ENCODE peak calls at places on chromosomes 7 and 10, in four cellular contexts. Z, I, M and A are unnamed samples.

GRCh38 chr10:60718891-60719290 is 59.4 kb upstream of the CDK1 start:
- DNase-seq in Z (peak; percentile 9), M (no peak), I (no peak), A (no peak)

GRCh38 chr10:51269816-51270215 is 195.5 kb downstream of the PRKG1 start:
- DNase-seq in I (no peak), Z (no peak), M (no peak), A (no peak)

GRCh38 chr10:99531696-99532050 is 1.1 kb upstream of the NKX2-3 start:
- DNase-seq in M (no peak), I (no peak), Z (no peak), A (no peak)

GRCh38 chr7:3427957-3428356 is 126.9 kb downstream of the SDK1 start:
- DNase-seq in Z (no peak), I (no peak), M (peak; percentile 66), A (peak; percentile 21)

GRCh38 chr7:151387161-151388006 is 22.5 kb downstream of the WDR86 start:
- DNase-seq in Z (no peak), M (no peak), I (no peak), A (no peak)

GRCh38 chr7:98251251-98251843 is 685 bp downstream of the TECPR1 start:
- DNase-seq in M (peak; percentile 57), Z (no peak), I (peak; percentile 83), A (peak; percentile 63)

GRCh38 chr10:51007781-51008180 is 66.5 kb upstream of the PRKG1 start:
- DNase-seq in Z (peak; percentile 65), I (no peak), M (no peak), A (no peak)

GRCh38 chr7:90832726-90833125 is 236.6 kb downstream of the CDK14 start:
- DNase-seq in M (no peak), I (no peak), Z (no peak), A (no peak)

GRCh38 chr7:83058667-83059066 is 104.0 kb downstream of the PCLO start:
- DNase-seq in I (no peak), M (no peak), Z (no peak), A (no peak)

GRCh38 chr7:158111906-158112570 is 475.6 kb downstream of the PTPRN2 start:
- DNase-seq in Z (no peak), M (no peak), I (no peak), A (no peak)

GRCh38 chr10:132331956-132332749 is at the start of gene LRRC27:
- DNase-seq in M (peak; percentile 98), Z (peak; percentile 96), I (peak; percentile 85), A (peak; percentile 98)

GRCh38 chr7:81503321-81503720 is 266.5 kb downstream of the HGF start:
- DNase-seq in M (no peak), Z (no peak), I (no peak), A (no peak)

GRCh38 chr7:47474937-47475879 is 106.7 kb downstream of the TNS3 start:
- DNase-seq in I (peak; percentile 100), Z (peak; percentile 95), M (peak; percentile 55), A (peak; percentile 18)

GRCh38 chr10:95327367-95327766 is 36.6 kb upstream of the PDLIM1 start:
- DNase-seq in I (no peak), M (no peak), Z (peak; percentile 51), A (no peak)

GRCh38 chr7:74097937-74098614 is 14.5 kb downstream of the LIMK1 start:
- DNase-seq in M (no peak), I (no peak), Z (peak; percentile 92), A (no peak)

GRCh38 chr10:43292745-43293676 is 26.1 kb upstream of the RASGEF1A start:
- DNase-seq in I (no peak), Z (peak; percentile 20), M (peak; percentile 75), A (peak; percentile 64)

GRCh38 chr7:391961-392524 is 102.1 kb downstream of the FOXL3 start:
- DNase-seq in I (no peak), M (no peak), Z (no peak), A (no peak)

GRCh38 chr10:44917848-44918247 is 6.7 kb downstream of the TMEM72 start:
- DNase-seq in Z (no peak), I (no peak), M (no peak), A (no peak)

GRCh38 chr10:87973635-87974034 is 110.2 kb downstream of the PTEN start:
- DNase-seq in I (no peak), M (no peak), Z (no peak), A (no peak)

GRCh38 chr7:30799206-30799975 is 28.2 kb downstream of the MINDY4 start:
- DNase-seq in Z (peak; percentile 99), M (peak; percentile 80), I (peak; percentile 85), A (peak; percentile 31)

GRCh38 chr10:131908151-131908550 is 7.3 kb downstream of the PPP2R2D start:
- DNase-seq in Z (no peak), M (peak; percentile 37), I (no peak), A (no peak)

GRCh38 chr7:27156508-27156898 is at the start of gene HOXA7:
- DNase-seq in Z (peak; percentile 36), M (peak; percentile 90), I (no peak), A (peak; percentile 48)

GRCh38 chr7:28784166-28784870 is 173.8 kb downstream of the TRIL start:
- DNase-seq in I (no peak), Z (no peak), M (no peak), A (no peak)

GRCh38 chr10:126278846-126279245 is 109.4 kb downstream of the ADAM12 start:
- DNase-seq in M (no peak), I (no peak), Z (no peak), A (no peak)

GRCh38 chr7:106542550-106543220 is 118.3 kb downstream of the CCDC71L start:
- DNase-seq in I (peak; percentile 61), Z (peak; percentile 70), M (peak; percentile 82), A (peak; percentile 51)

GRCh38 chr10:18406136-18406535 is 245.3 kb downstream of the NSUN6 start:
- DNase-seq in I (no peak), Z (no peak), M (no peak), A (no peak)

GRCh38 chr7:127916735-127917134 is 114.5 kb downstream of the LRRC4 start:
- DNase-seq in Z (no peak), I (no peak), M (no peak), A (no peak)

GRCh38 chr7:44538093-44538797 is 2.9 kb downstream of the NPC1L1 start:
- DNase-seq in I (no peak), Z (no peak), M (no peak), A (no peak)

GRCh38 chr7:44540592-44541027 is 520 bp downstream of the NPC1L1 start:
- DNase-seq in Z (no peak), I (no peak), M (no peak), A (no peak)

GRCh38 chr7:44539669-44540516 is 1.2 kb downstream of the NPC1L1 start:
- DNase-seq in Z (no peak), M (no peak), I (peak; percentile 10), A (no peak)

GRCh38 chr7:44537442-44537841 is 3.7 kb downstream of the NPC1L1 start:
- DNase-seq in Z (no peak), M (no peak), I (no peak), A (no peak)

GRCh38 chr7:44538798-44539668 is 2.1 kb downstream of the NPC1L1 start:
- DNase-seq in M (no peak), I (no peak), Z (no peak), A (no peak)
- H3K27ac ChIP-seq in M (no peak overlapping the region), I (no peak overlapping the region), Z (no peak overlapping the region), A (no peak overlapping the region)

DNA sequence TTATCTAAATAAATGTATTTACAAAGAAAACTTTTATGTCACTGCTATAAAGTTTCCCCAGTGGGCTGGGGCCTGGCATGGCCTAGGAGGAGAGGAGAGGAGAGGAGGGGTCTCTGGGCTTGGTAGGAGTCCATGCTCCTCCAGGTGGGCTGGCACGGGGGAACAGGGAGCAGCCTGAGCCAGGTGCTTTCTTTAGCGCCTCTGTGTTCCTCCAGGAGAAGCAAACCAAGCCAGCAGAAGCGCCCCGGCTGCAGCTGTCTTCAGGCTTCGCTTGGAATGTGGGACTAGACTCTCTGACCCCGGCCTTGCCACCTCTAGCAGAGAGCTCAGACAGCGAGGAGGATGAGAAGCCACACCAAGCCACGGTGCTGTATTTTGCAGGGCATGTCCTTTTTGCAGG is 10.6 kb downstream of the CALHM2 start:
- DNase-seq in Z (no peak), M (no peak), I (no peak), A (no peak)
- H3K27ac ChIP-seq in Z (no peak overlapping the region), M (no peak overlapping the region), I (no peak overlapping the region), A (no peak overlapping the region)

GRCh38 chr10:3482200-3482993 is 302.6 kb downstream of the KLF6 start:
- DNase-seq in I (peak; percentile 91), M (peak; percentile 44), Z (peak; percentile 98), A (peak; percentile 45)
- H3K27ac ChIP-seq in I (peak overlapping the region; percentile 60), M (no peak overlapping the region), Z (peak overlapping the region; percentile 61), A (no peak overlapping the region)

DNA sequence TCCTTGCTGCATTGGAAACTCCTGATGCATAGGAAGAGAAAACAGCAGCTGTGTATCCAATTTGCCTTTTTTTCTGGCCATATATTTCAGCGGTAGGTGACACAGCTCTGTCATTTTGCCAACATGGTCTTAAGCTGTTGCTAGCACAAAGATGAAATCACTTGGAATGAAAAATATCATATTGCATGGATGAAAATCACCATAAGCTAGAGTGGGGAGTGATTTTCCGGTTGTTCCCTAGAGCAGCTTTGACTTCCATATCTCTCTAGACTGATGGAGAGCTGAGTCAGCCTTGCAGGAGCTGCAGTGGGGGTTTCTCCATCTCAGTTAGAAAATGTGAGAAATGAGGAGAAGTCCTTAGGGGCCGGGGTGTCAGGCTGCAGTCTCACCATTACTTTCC is 38.3 kb upstream of the BTBD16 start:
- DNase-seq in Z (no peak), I (no peak), M (no peak), A (no peak)
- H3K27ac ChIP-seq in Z (no peak overlapping the region), I (no peak overlapping the region), M (no peak overlapping the region), A (no peak overlapping the region)

GRCh38 chr7:10075866-10076265 is 897.8 kb upstream of the PHF14 start:
- DNase-seq in M (no peak), I (no peak), Z (no peak), A (no peak)
- H3K27ac ChIP-seq in M (no peak overlapping the region), I (no peak overlapping the region), Z (no peak overlapping the region), A (no peak overlapping the region)

GRCh38 chr7:34451923-34452322 is 206.1 kb upstream of the NPSR1 start:
- DNase-seq in I (no peak), Z (no peak), M (no peak), A (no peak)

GRCh38 chr7:34454381-34454780 is 203.6 kb upstream of the NPSR1 start:
- DNase-seq in I (no peak), M (no peak), Z (no peak), A (no peak)

GRCh38 chr7:34451183-34451582 is 206.8 kb upstream of the NPSR1 start:
- DNase-seq in I (no peak), Z (no peak), M (no peak), A (no peak)

GRCh38 chr7:34453150-34453549 is 204.9 kb upstream of the NPSR1 start:
- DNase-seq in Z (no peak), I (no peak), M (no peak), A (no peak)

GRCh38 chr7:34452363-34452762 is 205.7 kb upstream of the NPSR1 start:
- DNase-seq in M (no peak), I (no peak), Z (no peak), A (no peak)
- H3K27ac ChIP-seq in M (no peak overlapping the region), I (no peak overlapping the region), Z (no peak overlapping the region), A (no peak overlapping the region)

GRCh38 chr10:102744374-102745051 is 765 bp downstream of the WBP1L start:
- DNase-seq in I (no peak), M (peak; percentile 79), Z (no peak), A (peak; percentile 61)
- H3K27ac ChIP-seq in I (no peak overlapping the region), M (peak overlapping the region; percentile 40), Z (peak overlapping the region; percentile 45), A (peak overlapping the region; percentile 34)

DNA sequence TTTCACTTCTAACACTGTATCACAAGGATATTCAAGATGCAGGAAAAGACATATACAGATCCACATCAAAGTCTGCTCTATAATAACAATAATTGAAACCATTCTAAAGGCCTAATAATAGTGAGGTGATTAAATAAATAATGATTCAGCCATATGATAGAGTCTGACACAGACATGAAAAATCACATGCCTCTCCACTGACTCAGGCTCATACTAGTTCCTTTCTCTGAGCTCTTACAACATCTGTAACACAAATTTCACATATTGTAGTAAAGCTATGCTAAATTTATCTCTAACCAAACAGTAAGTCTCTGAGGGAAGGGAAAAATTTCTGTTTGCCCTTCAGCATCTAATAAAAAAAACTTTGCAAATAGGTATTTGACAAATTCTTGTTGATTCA is 54.1 kb downstream of the CUBN start:
- DNase-seq in M (no peak), Z (peak; percentile 90), I (peak; percentile 88), A (no peak)
- H3K27ac ChIP-seq in M (no peak overlapping the region), Z (peak overlapping the region; percentile 96), I (peak overlapping the region; percentile 89), A (no peak overlapping the region)